ENCODE peak calls at places on chromosomes 4 and X, in ten cellular contexts. L is amygdala; A is COR-L47; G is AG09309; Y is stimulated activated CD8-positive, alpha-beta memory T cell treated with anti-CD3 and anti-CD28 coated beads, Interleukin-7, amount 100 ng/mL, for 1 hour; I is NCI-H460; J is psoas muscle; Z is A549; N is stimulated activated CD4-positive, alpha-beta T cell treated with anti-CD3 and anti-CD28 coated beads, Interleukin-2, amount 100 ng/mL, for 48 hours; H is endothelial cell. C is an unnamed sample.

GRCh38 chr4:138972956-138973819 is 42.4 kb upstream of the NOCT start:
- DNase-seq in L (no peak), A (peak; percentile 64), G (no peak), Y (no peak), I (no peak), J (no peak), Z (no peak), N (no peak), H (no peak), C (no peak)

GRCh38 chr4:6277139-6277802 is 7.6 kb downstream of the WFS1 start:
- DNase-seq in L (no peak), A (no peak), G (no peak), Y (no peak), I (no peak), J (no peak), Z (no peak), N (no peak), H (no peak), C (no peak)

GRCh38 chr4:8904041-8904501 is 32.4 kb upstream of the HMX1 start:
- DNase-seq in L (no peak), A (no peak), G (no peak), Y (no peak), I (no peak), J (no peak), Z (no peak), N (no peak), H (no peak), C (no peak)

GRCh38 chr4:3364199-3364598 is 71.4 kb downstream of the RGS12 start:
- DNase-seq in L (no peak), A (no peak), G (no peak), Y (no peak), I (no peak), J (no peak), Z (no peak), N (no peak), H (no peak), C (no peak)

GRCh38 chr4:22695011-22695410 is 2.3 kb downstream of the GBA3 start:
- DNase-seq in L (no peak), A (no peak), G (no peak), Y (no peak), I (no peak), J (no peak), Z (no peak), N (no peak), H (no peak), C (peak; percentile 14)

GRCh38 chrX:15416133-15416993 is 32.1 kb upstream of the VEGFD start:
- DNase-seq in L (no peak), A (no peak), G (no peak), Y (no peak), I (no peak), J (no peak), Z (no peak), N (no peak), H (no peak), C (no peak)

GRCh38 chr4:96326846-96327245 is 487.0 kb downstream of the PDHA2 start:
- DNase-seq in L (no peak), A (no peak), G (no peak), Y (no peak), I (no peak), J (no peak), Z (no peak), N (no peak), H (no peak), C (no peak)

GRCh38 chr4:180153587-180153986 is 2089.6 kb upstream of the TENM3 start:
- DNase-seq in L (no peak), A (no peak), G (no peak), Y (no peak), I (no peak), J (no peak), Z (no peak), N (no peak), H (no peak), C (no peak)

GRCh38 chr4:57832083-57832482 is 721.9 kb upstream of the IGFBP7 start:
- DNase-seq in L (no peak), A (no peak), G (no peak), Y (no peak), I (no peak), J (no peak), Z (no peak), N (no peak), H (no peak), C (no peak)

GRCh38 chrX:107684956-107685385 is 56.7 kb downstream of the PRPS1 start:
- DNase-seq in L (peak; percentile 0), A (no peak), G (no peak), Y (no peak), I (no peak), J (peak; percentile 64), Z (no peak), N (no peak), H (peak; percentile 11), C (peak; percentile 90)

GRCh38 chrX:139203681-139204575 is 326.6 kb upstream of the F9 start:
- DNase-seq in L (no peak), A (no peak), G (no peak), Y (no peak), I (no peak), J (peak; percentile 21), Z (no peak), N (no peak), H (peak; percentile 35), C (no peak)